ENCODE peak calls at places on chromosomes 2 and 18, in five cellular contexts. U, F, K, B and A are unnamed samples.

GRCh38 chr2:199659207-199659606 is 191.8 kb downstream of the FTCDNL1 start:
- DNase-seq in U (peak; percentile 49), F (no peak), K (peak; percentile 17), B (no peak), A (no peak)

GRCh38 chr2:37350034-37350433 is 5.6 kb downstream of the QPCT start:
- DNase-seq in U (no peak), F (no peak), K (no peak), B (no peak), A (no peak)

GRCh38 chr2:71000780-71001591 is 6.3 kb upstream of the TEX261 start:
- DNase-seq in U (peak; percentile 82), F (peak; percentile 80), K (peak; percentile 43), B (no peak), A (peak; percentile 57)

GRCh38 chr2:30721668-30722647 is 85.3 kb downstream of the CAPN13 start:
- DNase-seq in U (no peak), F (peak; percentile 29), K (no peak), B (no peak), A (no peak)

GRCh38 chr2:26316041-26316440 is 29.9 kb upstream of the SELENOI start:
- DNase-seq in U (no peak), F (no peak), K (no peak), B (no peak), A (no peak)

GRCh38 chr2:112886291-112886690 is 24.7 kb upstream of the IL37 start:
- DNase-seq in U (no peak), F (no peak), K (no peak), B (no peak), A (no peak)

GRCh38 chr2:64189167-64189566 is 44.9 kb upstream of the PELI1 start:
- DNase-seq in U (no peak), F (no peak), K (no peak), B (no peak), A (no peak)

GRCh38 chr18:79784965-79785770 is 12.6 kb upstream of the KCNG2 start:
- DNase-seq in U (peak; percentile 35), F (no peak), K (no peak), B (no peak), A (no peak)

GRCh38 chr2:197500503-197501179 is 462 bp downstream of the HSPE1 start:
- DNase-seq in U (no peak), F (no peak), K (peak; percentile 62), B (no peak), A (no peak)

GRCh38 chr2:160045703-160046210 is 16.7 kb downstream of the PLA2R1 start:
- DNase-seq in U (no peak), F (no peak), K (no peak), B (no peak), A (no peak)

GRCh38 chr2:157312866-157313486 is 12.6 kb downstream of the ERMN start:
- DNase-seq in U (no peak), F (no peak), K (no peak), B (no peak), A (no peak)

GRCh38 chr18:56407631-56408030 is 230.8 kb downstream of the TXNL1 start:
- DNase-seq in U (no peak), F (no peak), K (no peak), B (no peak), A (no peak)

GRCh38 chr2:132911726-132912724 is 242.0 kb upstream of the LYPD1 start:
- DNase-seq in U (no peak), F (no peak), K (no peak), B (no peak), A (no peak)

GRCh38 chr2:129781749-129782617 is 197.5 kb upstream of the RAB6C start:
- DNase-seq in U (no peak), F (peak; percentile 24), K (no peak), B (no peak), A (no peak)

GRCh38 chr2:240520143-240520973 is 37.4 kb downstream of the ANKMY1 start:
- DNase-seq in U (no peak), F (no peak), K (no peak), B (no peak), A (no peak)

GRCh38 chr2:230668184-230668938 is 44.3 kb upstream of the CAB39 start:
- DNase-seq in U (peak; percentile 80), F (peak; percentile 74), K (no peak), B (no peak), A (peak; percentile 94)

GRCh38 chr18:23981369-23981768 is 33.2 kb upstream of the TTC39C start:
- DNase-seq in U (no peak), F (no peak), K (no peak), B (no peak), A (no peak)

GRCh38 chr2:226836548-226836885 is 663 bp downstream of the RHBDD1 start:
- DNase-seq in U (no peak), F (no peak), K (no peak), B (no peak), A (no peak)

GRCh38 chr2:172698041-172698863 is 37.4 kb upstream of the RAPGEF4 start:
- DNase-seq in U (no peak), F (no peak), K (peak; percentile 74), B (no peak), A (no peak)

GRCh38 chr2:138403431-138403927 is 98.1 kb upstream of the SPOPL start:
- DNase-seq in U (no peak), F (no peak), K (no peak), B (no peak), A (no peak)

GRCh38 chr2:168997113-168997512 is 34.0 kb downstream of the ABCB11 start:
- DNase-seq in U (no peak), F (no peak), K (peak; percentile 52), B (no peak), A (no peak)

GRCh38 chr2:95073856-95074662 is 47.5 kb downstream of the MRPS5 start:
- DNase-seq in U (no peak), F (no peak), K (no peak), B (no peak), A (no peak)

GRCh38 chr2:129481306-129482219 is 497.9 kb upstream of the RAB6C start:
- DNase-seq in U (no peak), F (no peak), K (no peak), B (no peak), A (no peak)

GRCh38 chr2:179132076-179132475 is 82.1 kb upstream of the CCDC141 start:
- DNase-seq in U (no peak), F (no peak), K (no peak), B (no peak), A (no peak)

GRCh38 chr2:196101325-196101981 is 32.8 kb upstream of the DNAH7 start:
- DNase-seq in U (no peak), F (no peak), K (no peak), B (no peak), A (no peak)

GRCh38 chr2:67015681-67016080 is 381.5 kb upstream of the ETAA1 start:
- DNase-seq in U (no peak), F (no peak), K (no peak), B (no peak), A (no peak)

GRCh38 chr18:2178036-2178435 is 393.3 kb downstream of the METTL4 start:
- DNase-seq in U (no peak), F (no peak), K (no peak), B (no peak), A (no peak)

GRCh38 chr2:217402622-217403383 is 542.9 kb upstream of the TNP1 start:
- DNase-seq in U (peak; percentile 53), F (peak; percentile 73), K (no peak), B (no peak), A (no peak)

GRCh38 chr2:38465789-38466127 is 88.7 kb upstream of the ATL2 start:
- DNase-seq in U (no peak), F (peak; percentile 39), K (peak; percentile 40), B (no peak), A (peak; percentile 11)

GRCh38 chr2:3399829-3400228 is 20.3 kb downstream of the TRAPPC12 start:
- DNase-seq in U (no peak), F (no peak), K (no peak), B (no peak), A (peak; percentile 69)

GRCh38 chr18:58639751-58640427 is 11.0 kb upstream of the ALPK2 start:
- DNase-seq in U (no peak), F (no peak), K (no peak), B (no peak), A (no peak)

GRCh38 chr2:21424375-21424774 is 300.6 kb downstream of the TDRD15 start:
- DNase-seq in U (peak; percentile 53), F (no peak), K (no peak), B (no peak), A (peak; percentile 11)

GRCh38 chr2:132489150-132489549 is 72.5 kb downstream of the GPR39 start:
- DNase-seq in U (no peak), F (no peak), K (no peak), B (no peak), A (no peak)

GRCh38 chr2:212592695-212593094 is 54.1 kb upstream of the ERBB4 start:
- DNase-seq in U (no peak), F (no peak), K (no peak), B (no peak), A (no peak)
- H3K4me3 ChIP-seq in U (no peak overlapping the region), F (no peak overlapping the region), K (no peak overlapping the region), B (no peak overlapping the region), A (no peak overlapping the region)

DNA sequence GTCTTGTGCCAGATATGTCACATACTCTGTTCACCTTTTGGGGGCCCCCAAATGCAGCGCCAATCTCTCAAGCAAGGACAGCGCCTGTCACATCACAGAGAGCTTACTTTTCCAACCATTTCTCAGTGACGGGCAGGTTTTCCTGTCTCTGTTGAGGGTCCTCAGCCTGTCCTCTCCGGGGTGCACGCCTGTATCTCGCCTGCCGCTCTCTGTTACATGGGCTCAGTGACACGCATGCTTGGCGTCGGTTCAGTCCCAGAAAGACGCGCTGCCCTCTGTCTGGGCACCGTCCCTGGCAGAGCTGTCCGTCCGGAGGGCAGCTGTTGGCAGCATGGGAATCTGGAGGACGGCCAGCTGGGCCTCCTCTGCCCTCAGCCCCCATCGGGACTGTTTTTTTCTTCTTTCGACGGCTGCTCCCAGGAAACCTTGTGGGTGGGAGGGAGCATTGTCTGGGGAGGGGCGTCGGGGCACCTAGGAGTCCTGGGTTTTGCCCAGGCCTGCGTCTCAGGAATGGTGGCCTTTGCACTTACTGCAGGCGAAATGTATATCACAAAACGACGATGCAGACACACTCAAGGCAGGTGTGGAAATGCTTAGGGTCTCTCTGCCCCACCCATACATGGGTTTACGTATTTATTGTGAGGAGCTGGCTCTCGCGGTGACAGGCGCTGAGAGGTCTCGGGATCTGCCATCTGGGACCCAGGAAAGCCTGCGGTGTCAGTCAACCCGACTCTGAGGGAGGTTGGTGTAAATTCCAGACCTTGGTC is 30.9 kb downstream of the RTP5 start:
- DNase-seq in U (no peak), F (no peak), K (no peak), B (no peak), A (no peak)
- H3K36me3 ChIP-seq in U (no peaks in the 10 kb centered on the region), F (no peaks in the 10 kb centered on the region), K (no peaks in the 10 kb centered on the region), B (no peaks in the 10 kb centered on the region), A (no peaks in the 10 kb centered on the region)

GRCh38 chr2:28137221-28137620 is 246.7 kb downstream of the BABAM2 start:
- DNase-seq in U (no peak), F (no peak), K (no peak), B (no peak), A (no peak)
- H3K27ac ChIP-seq in U (no peak overlapping the region), F (no peak overlapping the region), K (no peak overlapping the region), B (peak overlapping the region; percentile 62), A (no peak overlapping the region)

GRCh38 chr2:219247678-219248642 is 2.7 kb downstream of the STK16 start:
- DNase-seq in U (no peak), F (no peak), K (no peak), B (no peak), A (no peak)

GRCh38 chr2:219245899-219246230 is 586 bp downstream of the STK16 start:
- DNase-seq in U (no peak), F (no peak), K (no peak), B (no peak), A (no peak)

GRCh38 chr2:219244789-219245147 is 476 bp downstream of the GLB1L start:
- DNase-seq in U (no peak), F (no peak), K (no peak), B (no peak), A (no peak)

GRCh38 chr2:219245148-219245898 is at the start of the genes GLB1L and STK16:
- DNase-seq in U (peak; percentile 97), F (peak; percentile 97), K (peak; percentile 91), B (peak; percentile 87), A (peak; percentile 91)

GRCh38 chr2:219246559-219246958 is 1.3 kb downstream of the STK16 start:
- DNase-seq in U (no peak), F (no peak), K (no peak), B (no peak), A (no peak)
- H3K4me3 ChIP-seq in U (no peak overlapping the region), F (no peak overlapping the region), K (no peak overlapping the region), B (no peak overlapping the region), A (no peak overlapping the region)